ENCODE peak calls at places on chromosomes 6 and 20, in seven cellular contexts. O is 8988T, U is cerebellum, N is MV-4-11, I is ascending aorta, B is neuronal stem cell, A is HEK293T. J is an unnamed sample.

GRCh38 chr20:50633361-50633760 is 58.0 kb downstream of the RIPOR3 start:
- DNase-seq in B (no peak), A (no peak), N (no peak), U (no peak), I (no peak), O (no peak), J (no peak)

GRCh38 chr6:158517581-158517980 is 42.3 kb upstream of the TMEM181 start:
- DNase-seq in B (no peak), I (no peak), O (no peak), U (no peak), N (no peak), A (no peak), J (no peak)

GRCh38 chr6:145733770-145734169 is 1.6 kb downstream of the EPM2A start:
- DNase-seq in U (peak; percentile 5), B (no peak), N (no peak), I (no peak), A (no peak), O (no peak), J (no peak)

GRCh38 chr20:63738687-63739128 is 868 bp upstream of the SLC2A4RG start:
- DNase-seq in B (peak; percentile 70), N (no peak), U (peak; percentile 55), O (peak; percentile 83), I (peak; percentile 82), A (peak; percentile 45), J (no peak)

GRCh38 chr20:50129662-50130345 is 16.9 kb upstream of the UBE2V1 start:
- DNase-seq in U (no peak), A (peak; percentile 46), B (no peak), O (no peak), I (no peak), N (no peak), J (no peak)

GRCh38 chr20:3786126-3786484 is 435 bp downstream of the CENPB start:
- DNase-seq in O (peak; percentile 83), N (peak; percentile 20), B (no peak), A (peak; percentile 35), U (peak; percentile 37), I (peak; percentile 74), J (no peak)

GRCh38 chr20:25223179-25223661 is 24.7 kb upstream of the PYGB start:
- DNase-seq in A (peak; percentile 39), O (peak; percentile 96), I (peak; percentile 60), B (peak; percentile 37), N (peak; percentile 23), U (no peak), J (peak; percentile 83)

GRCh38 chr20:38497246-38497645 is 24.6 kb downstream of the RALGAPB start:
- DNase-seq in U (no peak), A (no peak), N (no peak), I (no peak), B (no peak), O (no peak), J (no peak)

GRCh38 chr20:19426356-19426755 is 213.9 kb downstream of the SLC24A3 start:
- DNase-seq in B (no peak), N (no peak), I (no peak), A (no peak), O (no peak), U (no peak), J (no peak)

GRCh38 chr20:32983459-32984112 is 20.6 kb downstream of the SUN5 start:
- DNase-seq in I (no peak), A (no peak), N (no peak), O (no peak), U (no peak), B (no peak), J (no peak)

GRCh38 chr20:10306440-10307358 is 88.1 kb downstream of the SNAP25 start:
- DNase-seq in A (no peak), N (peak; percentile 23), U (no peak), B (no peak), O (no peak), I (no peak), J (peak; percentile 42)

GRCh38 chr6:142856857-142857608 is 87.9 kb downstream of the HIVEP2 start:
- DNase-seq in O (no peak), U (no peak), I (no peak), B (no peak), A (no peak), N (no peak), J (no peak)

GRCh38 chr6:164322533-164322932 is 908.0 kb downstream of the QKI start:
- DNase-seq in N (no peak), U (no peak), I (no peak), B (no peak), O (no peak), A (no peak), J (peak; percentile 31)

GRCh38 chr6:36432151-36432633 is 10.5 kb downstream of the PXT1 start:
- DNase-seq in A (no peak), O (no peak), B (no peak), I (no peak), N (no peak), U (no peak), J (peak; percentile 29)

GRCh38 chr6:117976030-117976651 is 69.1 kb downstream of the SLC35F1 start:
- DNase-seq in O (no peak), I (no peak), B (peak; percentile 54), A (peak; percentile 46), N (peak; percentile 46), U (peak; percentile 41), J (peak; percentile 48)

GRCh38 chr6:75326557-75327258 is 42.1 kb upstream of the TMEM30A start:
- DNase-seq in A (no peak), B (peak; percentile 65), N (no peak), I (no peak), O (no peak), U (no peak), J (no peak)

GRCh38 chr6:35596448-35597442 is 84.0 kb upstream of the TULP1 start:
- DNase-seq in B (no peak), A (no peak), I (no peak), U (no peak), O (no peak), N (no peak), J (peak; percentile 55)

GRCh38 chr6:170449231-170449630 is 103.9 kb downstream of the PSMB1 start:
- DNase-seq in N (no peak), B (no peak), O (no peak), U (no peak), I (no peak), A (no peak), J (no peak)

GRCh38 chr20:25323486-25324246 is 67.0 kb downstream of the ABHD12 start:
- DNase-seq in I (peak; percentile 43), B (no peak), N (no peak), A (no peak), U (no peak), O (no peak), J (no peak)

GRCh38 chr20:62702886-62703852 is 5.5 kb upstream of the NTSR1 start:
- DNase-seq in I (no peak), B (no peak), U (no peak), A (no peak), N (peak; percentile 82), O (peak; percentile 99), J (peak; percentile 83)

GRCh38 chr20:21182832-21183563 is 57.1 kb downstream of the KIZ start:
- DNase-seq in U (no peak), N (peak; percentile 83), O (no peak), A (no peak), I (peak; percentile 69), B (no peak), J (no peak)

GRCh38 chr20:49790077-49790798 is 22.4 kb upstream of the SLC9A8 start:
- DNase-seq in O (no peak), I (no peak), N (peak; percentile 89), A (no peak), U (no peak), B (no peak), J (peak; percentile 66)

GRCh38 chr6:32194825-32195651 is 2.6 kb upstream of the GPSM3 start:
- DNase-seq in U (peak; percentile 29), I (peak; percentile 76), A (peak; percentile 47), O (no peak), N (peak; percentile 65), B (no peak), J (peak; percentile 51)

GRCh38 chr6:3902786-3903648 is 53.8 kb downstream of the FAM50B start:
- DNase-seq in O (no peak), I (peak; percentile 13), B (no peak), A (no peak), U (no peak), N (peak; percentile 73), J (no peak)

GRCh38 chr6:25188232-25188631 is 90.9 kb upstream of the CARMIL1 start:
- DNase-seq in U (no peak), I (no peak), A (no peak), N (no peak), B (no peak), O (no peak), J (no peak)

J was measured in SW 1271.